ENCODE peak calls at places on chromosomes 4 and X, in four cellular contexts. V, G, B and A are unnamed samples.

GRCh38 chrX:129840334-129840733 is 3.4 kb downstream of the ZDHHC9 start:
- DNase-seq in G (no peak), B (no peak), V (no peak), A (no peak)

GRCh38 chr4:35934370-35934981 is 309.8 kb downstream of the ARAP2 start:
- DNase-seq in V (no peak), B (no peak), G (no peak), A (no peak)

GRCh38 chrX:135520553-135521404 is at the start of gene INTS6L:
- DNase-seq in G (peak), B (peak), V (peak), A (peak)

GRCh38 chrX:56564182-56564885 is 907 bp downstream of the UBQLN2 start:
- DNase-seq in B (no peak), V (no peak), G (peak), A (no peak)

GRCh38 chr4:95522682-95523410 is 25.9 kb downstream of the UNC5C start:
- DNase-seq in G (no peak), V (no peak), B (no peak), A (no peak)

GRCh38 chrX:112367065-112367464 is 284.5 kb upstream of the TRPC5 start:
- DNase-seq in B (no peak), G (no peak), V (no peak), A (no peak)

GRCh38 chr4:93828332-93828829 is at the start of gene ATOH1:
- DNase-seq in V (no peak), B (no peak), G (peak), A (no peak)

GRCh38 chrX:134460005-134460860 is at the start of gene HPRT1:
- DNase-seq in B (peak), G (peak), V (peak), A (peak)

GRCh38 chr4:55013431-55013955 is 111.9 kb downstream of the KDR start:
- DNase-seq in G (no peak), B (no peak), V (no peak), A (no peak)

GRCh38 chrX:16788477-16788876 is 2.2 kb downstream of the TXLNG start:
- DNase-seq in B (no peak), G (no peak), V (no peak), A (no peak)

GRCh38 chrX:148466292-148466691 is 34.1 kb upstream of the AFF2 start:
- DNase-seq in V (no peak), G (no peak), B (no peak), A (no peak)

GRCh38 chr4:20418865-20419451 is 167.3 kb downstream of the SLIT2 start:
- DNase-seq in V (no peak), G (no peak), B (no peak), A (no peak)

GRCh38 chr4:12846368-12846767 is 637.8 kb downstream of the RAB28 start:
- DNase-seq in B (no peak), G (no peak), V (no peak), A (no peak)

GRCh38 chr4:176334066-176334465 is 14.3 kb downstream of the SPCS3 start:
- DNase-seq in V (no peak), G (no peak), B (no peak), A (no peak)

GRCh38 chrX:123859828-123860505 is at the start of gene XIAP:
- DNase-seq in B (peak), G (peak), V (peak), A (peak)
- TF ChIP-seq POLR2A in B (no peak), G (peak), V (peak), A (peak)

DNA sequence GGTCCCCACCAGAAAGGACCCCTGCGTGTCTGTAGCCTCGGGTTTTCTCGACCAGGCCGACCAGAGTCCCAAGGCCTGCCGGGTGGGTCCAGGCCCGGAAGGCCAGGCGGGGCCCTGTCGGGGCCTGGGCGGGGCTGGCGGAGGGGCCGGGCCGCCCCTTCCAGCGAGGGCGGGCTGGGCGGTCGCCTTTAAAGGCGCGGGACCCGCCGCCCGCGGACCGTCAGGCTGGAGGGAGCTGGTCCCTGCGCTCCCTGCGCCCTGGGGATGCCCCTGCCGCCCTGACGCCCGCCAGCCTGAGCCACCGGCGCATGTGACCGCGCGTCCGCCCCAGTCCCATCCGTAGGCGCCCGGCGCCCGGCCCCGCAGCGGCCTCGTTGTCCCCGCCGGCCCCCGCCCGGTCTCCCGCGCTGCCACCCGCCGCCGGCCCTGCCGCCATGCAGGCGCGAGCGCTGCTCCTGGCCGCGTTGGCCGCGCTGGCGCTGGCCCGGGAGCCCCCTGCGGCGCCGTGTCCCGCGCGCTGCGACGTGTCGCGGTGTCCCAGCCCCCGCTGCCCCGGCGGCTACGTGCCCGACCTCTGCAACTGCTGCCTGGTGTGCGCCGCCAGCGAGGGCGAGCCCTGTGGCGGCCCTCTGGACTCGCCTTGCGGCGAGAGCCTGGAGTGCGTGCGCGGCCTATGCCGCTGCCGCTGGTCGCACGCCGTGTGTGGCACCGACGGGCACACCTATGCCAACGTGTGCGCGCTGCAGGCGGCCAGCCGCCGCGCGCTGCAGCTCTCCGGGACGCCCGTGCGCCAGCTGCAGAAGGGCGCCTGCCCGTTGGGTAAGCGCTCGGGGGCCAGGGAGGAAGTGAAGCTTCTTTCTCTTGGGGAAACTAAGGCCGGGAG is at the start of gene HTRA3:
- DNase-seq in B (no peak), V (peak), G (peak), A (no peak)
- TF ChIP-seq POLR2A in B (peak), V (no peak), G (no peak), A (no peak)

GRCh38 chr4:79247695-79248394 is 78.0 kb downstream of the NAA11 start:
- DNase-seq in B (no peak), G (no peak), V (no peak), A (no peak)

GRCh38 chr4:79248610-79249009 is 77.3 kb downstream of the NAA11 start:
- DNase-seq in V (no peak), B (no peak), G (no peak), A (no peak)

GRCh38 chr4:79253168-79253567 is 72.7 kb downstream of the NAA11 start:
- DNase-seq in G (no peak), B (no peak), V (no peak), A (no peak)

GRCh38 chr4:79249879-79250503 is 75.9 kb downstream of the NAA11 start:
- DNase-seq in G (no peak), V (no peak), B (no peak), A (no peak)

DNA sequence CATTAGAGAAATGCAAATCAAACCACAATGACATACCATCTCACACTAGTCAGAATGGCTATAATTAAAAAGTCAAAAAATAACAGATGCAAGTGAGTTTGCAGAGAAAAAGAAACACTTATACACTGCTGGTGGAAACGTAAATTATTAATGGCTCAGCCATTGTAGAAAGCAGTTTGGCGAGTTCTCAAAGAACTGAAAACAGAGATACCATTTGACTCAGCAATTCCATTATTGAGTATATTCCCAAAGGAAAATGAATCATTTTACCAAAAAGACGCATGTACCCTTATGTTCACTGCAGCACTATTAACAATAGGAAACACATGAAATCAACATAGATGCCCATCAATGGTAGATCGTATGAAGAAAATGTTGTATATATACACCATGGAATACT is 75.0 kb downstream of the NAA11 start:
- DNase-seq in B (no peak), G (no peak), V (no peak), A (no peak)
- TF ChIP-seq POLR2A in B (no peak), G (no peak), V (no peak), A (no peak)

GRCh38 chrX:107716816-107717700 is 58.5 kb downstream of the TSC22D3 start:
- DNase-seq in V (peak), B (peak), G (peak), A (peak)
- TF ChIP-seq POLR2A in V (peak), B (peak), G (peak), A (peak)

DNA sequence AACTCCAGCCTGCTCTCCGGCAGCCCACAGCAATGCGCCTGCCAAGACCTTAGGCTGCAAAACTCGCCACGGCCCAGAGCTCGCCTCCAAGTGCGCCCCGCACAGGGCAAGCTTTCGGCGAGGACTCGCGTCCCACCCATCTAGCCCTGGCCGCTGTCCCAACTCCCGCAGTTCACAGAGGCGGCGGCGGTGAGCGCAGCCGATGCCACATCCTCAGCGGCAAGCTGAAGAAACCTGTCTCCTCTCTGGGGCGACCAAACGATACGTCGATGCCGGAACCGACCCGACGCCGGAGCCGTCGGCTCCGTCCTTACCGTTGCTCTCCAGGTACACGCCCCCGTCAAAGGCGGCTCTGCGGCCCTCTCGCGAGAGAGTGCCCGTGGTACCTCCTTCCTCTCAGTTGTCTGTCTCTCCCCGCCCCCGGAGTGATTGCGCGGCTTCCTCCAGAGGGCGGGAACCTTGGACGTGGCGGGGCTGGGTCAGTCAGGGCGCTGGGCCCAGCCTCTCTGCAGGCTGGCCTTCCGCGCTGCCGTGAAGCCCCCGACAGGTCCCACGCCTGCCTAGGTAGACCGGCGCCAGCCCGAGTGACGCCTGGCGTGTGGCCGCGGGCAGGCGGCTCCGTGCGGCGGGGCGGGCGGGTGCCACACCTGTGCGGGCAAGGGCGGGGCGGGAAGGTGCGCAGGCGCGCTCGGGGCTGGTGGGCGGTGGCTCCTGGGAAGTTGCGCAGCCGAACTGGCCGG is 380 bp upstream of the RAB33B start:
- DNase-seq in G (peak), B (peak), V (peak), A (peak)
- TF ChIP-seq POLR2A in G (peak), B (peak), V (peak), A (peak)